ENCODE peak calls at places on chromosomes 5 and 9, in eight cellular contexts. A is heart left ventricle, O is body of pancreas, X is HCT116, E is transverse colon, M is IMR-90, Q is tibial nerve, J is right lobe of liver. K is an unnamed sample. For H3K4me1 and H3K9me3, the result is how much of the 10 kb centered on the place peaks cover.

GRCh38 chr5:30981576-30981975 is 211.9 kb upstream of the CDH6 start:
- DNase-seq in J (no peak), M (peak), A (no peak), E (no peak), Q (no peak), X (no peak), O (no peak), K (no peak)

GRCh38 chr5:93681432-93681831 is 60.0 kb downstream of the POU5F2 start:
- DNase-seq in A (no peak), M (no peak), E (no peak), X (no peak), J (no peak), O (no peak), Q (no peak), K (no peak)

GRCh38 chr5:71809446-71809845 is 90.4 kb downstream of the CARTPT start:
- DNase-seq in E (no peak), X (no peak), A (no peak), J (no peak), O (no peak), M (no peak), Q (no peak), K (no peak)

GRCh38 chr9:34457266-34458012 is 931 bp downstream of the FAM219A start:
- DNase-seq in Q (peak), X (no peak), A (peak), E (peak), J (peak), O (peak), M (peak), K (peak)

GRCh38 chr5:154826-155225 is 36.5 kb upstream of the LRRC14B start:
- DNase-seq in A (no peak), O (no peak), E (no peak), J (no peak), Q (no peak), X (no peak), M (no peak), K (peak)

GRCh38 chr9:127388037-127388855 is 8.7 kb upstream of the SLC2A8 start:
- DNase-seq in A (peak), Q (peak), O (no peak), X (peak), E (peak), J (no peak), M (peak), K (peak)

GRCh38 chr5:16666861-16667481 is 50.2 kb upstream of the RETREG1 start:
- DNase-seq in Q (peak), M (peak), X (no peak), O (peak), J (peak), A (peak), E (peak), K (peak)

GRCh38 chr5:133246376-133247144 is 194.7 kb downstream of the HSPA4 start:
- DNase-seq in M (peak), O (no peak), J (no peak), A (no peak), X (no peak), E (no peak), Q (no peak), K (no peak)

GRCh38 chr5:5288236-5288635 is 134.2 kb upstream of the ICE1 start:
- DNase-seq in J (no peak), X (no peak), A (no peak), E (no peak), O (no peak), M (peak), Q (no peak), K (no peak)

GRCh38 chr9:22165144-22165543 is 156.0 kb upstream of the CDKN2B start:
- DNase-seq in Q (no peak), E (no peak), X (no peak), M (peak), J (no peak), A (no peak), O (no peak), K (no peak)

GRCh38 chr9:114291064-114291474 is 31.8 kb upstream of the ORM1 start:
- DNase-seq in X (peak), J (peak), Q (peak), O (peak), A (peak), E (peak), M (peak), K (peak)

GRCh38 chr9:126131066-126132010 is 195.3 kb upstream of the MVB12B start:
- DNase-seq in O (no peak), Q (peak), A (no peak), M (no peak), X (no peak), E (no peak), J (no peak), K (peak)

GRCh38 chr5:138542120-138542955 is 698 bp downstream of the ETF1 start:
- DNase-seq in M (peak), Q (no peak), O (no peak), J (no peak), E (peak), A (no peak), X (no peak), K (no peak)

GRCh38 chr5:135156715-135157404 is 122.8 kb upstream of the PITX1 start:
- DNase-seq in Q (no peak), M (no peak), O (no peak), E (no peak), A (no peak), X (no peak), J (no peak), K (peak)

GRCh38 chr5:173327948-173328895 is at the start of gene STC2:
- DNase-seq in J (no peak), X (peak), M (peak), O (peak), Q (peak), A (peak), E (peak), K (peak)

GRCh38 chr5:139966856-139967255 is 76.2 kb downstream of the NRG2 start:
- DNase-seq in M (no peak), Q (no peak), X (no peak), O (no peak), J (no peak), A (no peak), E (no peak), K (peak)

GRCh38 chr5:166551384-166551783 is 1740.1 kb upstream of the WWC1 start:
- DNase-seq in A (no peak), E (no peak), M (no peak), O (no peak), X (no peak), J (no peak), Q (no peak), K (peak)

GRCh38 chr5:54325272-54325609 is 14.9 kb upstream of the ARL15 start:
- DNase-seq in M (no peak), O (no peak), X (no peak), Q (no peak), J (no peak), A (no peak), E (no peak), K (no peak)

GRCh38 chr9:6681957-6682501 is 36.5 kb upstream of the GLDC start:
- DNase-seq in M (no peak), X (no peak), O (peak), A (no peak), Q (no peak), J (no peak), E (no peak), K (no peak)

GRCh38 chr9:86282077-86282978 is at the start of gene ISCA1:
- DNase-seq in A (peak), M (peak), J (peak), E (peak), Q (peak), X (peak), O (peak), K (peak)

GRCh38 chr9:89633920-89634319 is 29.1 kb downstream of the GADD45G start:
- DNase-seq in J (no peak), X (no peak), E (no peak), Q (no peak), O (no peak), M (no peak), A (no peak), K (no peak)

GRCh38 chr5:78399115-78399514 is 38.7 kb downstream of the SCAMP1 start:
- DNase-seq in X (no peak), M (peak), E (no peak), J (no peak), Q (no peak), A (no peak), O (no peak), K (no peak)

GRCh38 chr5:160616712-160617497 is 195.2 kb downstream of the PTTG1 start:
- DNase-seq in A (no peak), O (no peak), M (no peak), J (no peak), Q (no peak), E (no peak), X (no peak), K (no peak)

GRCh38 chr9:95852059-95853032 is 23.1 kb upstream of the ERCC6L2 start:
- DNase-seq in E (no peak), A (no peak), O (no peak), J (no peak), X (no peak), Q (no peak), M (peak), K (no peak)

GRCh38 chr5:66339896-66340295 is 195.8 kb downstream of the SREK1 start:
- DNase-seq in M (no peak), J (no peak), E (no peak), Q (no peak), A (no peak), O (no peak), X (no peak), K (no peak)

GRCh38 chr5:94807985-94808384 is 189.5 kb downstream of the SLF1 start:
- DNase-seq in Q (no peak), A (no peak), M (no peak), O (no peak), E (no peak), X (no peak), J (no peak), K (no peak)

GRCh38 chr5:1525624-1525985 is 1.8 kb upstream of the LPCAT1 start:
- DNase-seq in J (no peak), O (no peak), M (no peak), Q (no peak), E (no peak), X (no peak), A (no peak), K (no peak)

GRCh38 chr9:27337833-27338526 is 41.0 kb upstream of the EQTN start:
- DNase-seq in Q (no peak), A (no peak), X (no peak), M (no peak), J (no peak), O (no peak), E (peak), K (no peak)

GRCh38 chr9:76818271-76818670 is 54.0 kb downstream of the PCA3 start:
- DNase-seq in Q (peak), M (peak), O (peak), E (peak), X (peak), J (no peak), A (no peak), K (peak)

GRCh38 chr9:79447760-79448159 is 124.0 kb upstream of the TLE4 start:
- DNase-seq in Q (no peak), J (no peak), X (no peak), A (no peak), O (no peak), M (no peak), E (no peak), K (no peak)

GRCh38 chr5:170471551-170472212 is 32.1 kb upstream of the KCNIP1 start:
- DNase-seq in O (no peak), J (no peak), E (no peak), M (no peak), A (no peak), Q (no peak), X (no peak), K (no peak)

GRCh38 chr9:6415266-6415665 is 2.3 kb downstream of the UHRF2 start:
- DNase-seq in O (no peak), M (no peak), J (no peak), Q (no peak), E (no peak), A (no peak), X (no peak), K (no peak)

GRCh38 chr9:121307976-121308375 is 40.0 kb downstream of the GSN start:
- DNase-seq in J (no peak), E (no peak), Q (no peak), X (no peak), O (no peak), M (no peak), A (no peak), K (no peak)

GRCh38 chr5:58258984-58259684 is 200.8 kb downstream of the PLK2 start:
- DNase-seq in E (no peak), M (no peak), J (no peak), O (no peak), X (no peak), A (no peak), Q (no peak), K (no peak)

GRCh38 chr9:23907343-23907742 is 81.3 kb upstream of the ELAVL2 start:
- DNase-seq in X (no peak), E (no peak), Q (no peak), A (no peak), M (no peak), O (no peak), J (no peak), K (no peak)

DNA sequence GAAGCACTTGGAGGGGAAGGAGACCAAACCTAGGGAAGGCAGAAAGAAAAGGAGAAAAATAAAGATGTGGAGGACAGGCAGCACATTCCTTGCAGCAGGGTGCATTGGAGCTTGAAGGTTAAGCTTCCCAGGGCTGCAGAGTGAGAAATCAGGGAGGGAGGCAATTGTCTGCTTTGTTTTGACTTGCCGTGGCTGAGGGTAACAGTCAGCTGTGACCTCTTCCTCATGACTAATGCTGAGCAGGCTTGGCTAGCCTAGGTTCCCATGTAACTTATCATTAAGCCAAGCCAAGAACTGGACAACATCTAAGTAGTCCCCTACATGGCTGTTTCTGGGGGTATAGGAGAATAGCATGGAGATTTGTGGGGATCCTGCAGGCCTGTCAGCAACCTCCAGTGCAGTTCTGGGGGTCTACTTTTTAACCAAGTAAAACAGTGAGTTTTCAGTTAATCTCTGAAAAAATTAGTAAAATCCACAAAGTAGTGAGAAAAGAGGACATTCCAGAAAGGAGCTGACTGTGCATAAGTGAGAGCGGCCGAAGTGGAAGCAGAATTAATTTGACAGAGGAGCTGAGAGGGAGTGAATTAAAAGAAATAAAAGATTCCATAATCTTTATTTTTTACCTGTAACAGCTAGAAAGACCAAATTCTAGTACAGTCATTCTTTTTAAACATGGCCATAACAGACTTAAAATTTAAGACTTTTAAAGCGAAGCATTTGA is 149.0 kb downstream of the SGCD start:
- DNase-seq in J (no peak), O (no peak), M (peak), A (no peak), Q (peak), X (no peak), E (peak), K (peak)
- H3K4me1 ChIP-seq in J (under half), O (under half), M (under half), A (under half), Q (under half), X (under half), E (under half), K (under half)

DNA sequence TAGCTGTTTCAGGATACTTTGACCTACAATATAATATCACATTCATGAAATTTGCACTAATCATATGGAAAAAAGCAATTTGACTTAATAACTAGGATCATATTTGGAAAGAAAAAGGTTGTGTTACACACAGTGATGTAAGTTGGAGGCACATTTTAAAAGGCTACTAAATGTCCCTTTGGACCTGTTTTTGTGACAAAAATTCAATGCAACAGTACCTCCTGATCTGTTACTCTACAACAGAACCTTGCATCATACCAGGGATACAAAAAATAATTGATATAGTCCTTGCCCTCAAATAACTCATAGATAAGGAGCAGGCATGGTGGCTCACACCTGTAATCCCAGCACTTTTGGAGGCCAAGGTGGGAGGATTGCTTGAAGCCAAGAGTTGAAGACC is 67.1 kb downstream of the BAAT start:
- DNase-seq in M (no peak), J (no peak), Q (no peak), O (no peak), A (no peak), E (no peak), X (no peak), K (no peak)
- H3K9me3 ChIP-seq in M (under half), J (under half), Q (under half), O (under half), A (under half), E (under half), X (under half), K (under half)

GRCh38 chr9:37378613-37379004 is 43.9 kb upstream of the GRHPR start:
- DNase-seq in Q (no peak), M (no peak), J (no peak), A (no peak), O (no peak), X (no peak), E (no peak), K (no peak)
- TF ChIP-seq POLR2A in Q (no peak), M (no peak), J (no peak), A (no peak), O (no peak), X (no peak), E (no peak), K (no peak)

DNA sequence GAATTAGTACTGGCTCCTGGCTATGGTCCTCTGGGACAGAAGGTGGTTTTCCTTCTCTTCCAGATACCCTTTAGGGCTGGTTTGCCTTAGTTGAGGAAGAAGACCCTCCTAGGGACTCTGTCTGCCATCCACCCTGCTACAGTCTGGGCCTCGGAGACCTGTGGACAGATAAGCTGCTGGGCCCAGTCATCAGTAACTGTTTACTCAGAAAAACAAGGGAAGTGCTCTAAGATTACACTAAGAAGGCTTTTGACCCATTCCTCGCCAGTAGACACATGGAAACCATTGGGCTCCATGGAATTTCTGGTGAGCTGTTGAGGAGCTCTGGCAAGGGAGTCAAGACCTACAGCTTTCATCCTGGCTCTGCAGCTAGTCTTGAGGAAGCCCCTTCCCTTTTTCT is 31.2 kb downstream of the LARP1 start:
- DNase-seq in X (no peak), Q (no peak), M (peak), J (no peak), O (no peak), E (no peak), A (no peak), K (no peak)
- H3K4me1 ChIP-seq in X (under half), Q (half or more), M (under half), J (under half), O (half or more), E (under half), A (half or more), K (under half)

GRCh38 chr9:137088121-137088520 is 1.3 kb downstream of the MAN1B1 start:
- DNase-seq in O (no peak), E (no peak), J (no peak), M (no peak), X (no peak), Q (no peak), A (no peak), K (no peak)
- H3K9me3 ChIP-seq in O (under half), E (under half), J (under half), M (under half), X (under half), Q (under half), A (under half), K (under half)

GRCh38 chr9:116686693-116687073 is 422 bp upstream of the TRIM32 start:
- DNase-seq in A (no peak), J (no peak), X (no peak), Q (no peak), O (no peak), E (no peak), M (peak), K (no peak)

GRCh38 chr9:116689117-116689516 is 2.0 kb downstream of the TRIM32 start:
- DNase-seq in E (no peak), X (no peak), A (no peak), J (no peak), M (no peak), Q (no peak), O (no peak), K (no peak)

GRCh38 chr9:116686135-116686534 is 970 bp upstream of the TRIM32 start:
- DNase-seq in M (peak), A (no peak), O (no peak), Q (no peak), X (no peak), E (no peak), J (no peak), K (no peak)

GRCh38 chr9:116687762-116688160 is 656 bp downstream of the TRIM32 start:
- DNase-seq in J (no peak), Q (no peak), X (no peak), A (no peak), M (no peak), E (no peak), O (no peak), K (no peak)

GRCh38 chr9:116687074-116687761 is at the start of gene TRIM32:
- DNase-seq in M (peak), Q (peak), A (peak), J (peak), X (peak), O (peak), E (peak), K (peak)
- TF ChIP-seq POLR2A in M (peak), Q (peak), A (no peak), J (peak), X (peak), O (peak), E (peak), K (no peak)

GRCh38 chr9:98974554-98974953 is 30.8 kb downstream of the COL15A1 start:
- DNase-seq in M (no peak), O (no peak), A (no peak), J (no peak), Q (no peak), E (no peak), X (no peak), K (no peak)
- H3K4me1 ChIP-seq in M (under half), O (half or more), A (under half), J (under half), Q (half or more), E (under half), X (under half), K (half or more)

K was measured in testis.